ENCODE peak calls at places on chromosomes 12 and 14, in six cellular contexts. F is EH, K is H9, X is COR-L47, Y is EL, B is HTR-8/SVneo. S is an unnamed sample.

GRCh38 chr14:89198544-89199329 is 218.3 kb downstream of the FOXN3 start:
- DNase-seq in F (no peak), K (no peak), X (no peak), Y (no peak), B (no peak), S (no peak)

GRCh38 chr14:76876076-76876475 is 49.9 kb downstream of the LRRC74A start:
- DNase-seq in F (peak; percentile 78), K (peak; percentile 77), X (peak; percentile 52), Y (peak; percentile 72), B (peak; percentile 95), S (peak; percentile 61)

GRCh38 chr14:59695198-59695597 is 118.6 kb upstream of the CCDC175 start:
- DNase-seq in F (no peak), K (no peak), X (no peak), Y (no peak), B (no peak), S (no peak)

GRCh38 chr14:53539489-53540126 is 386.5 kb upstream of the DDHD1 start:
- DNase-seq in F (peak; percentile 77), K (peak; percentile 80), X (peak; percentile 33), Y (peak; percentile 79), B (peak; percentile 77), S (peak; percentile 57)

GRCh38 chr14:99951085-99951484 is 114.1 kb upstream of the EVL start:
- DNase-seq in F (no peak), K (no peak), X (no peak), Y (no peak), B (no peak), S (no peak)

GRCh38 chr14:77763316-77763715 is 2.4 kb upstream of the SNW1 start:
- DNase-seq in F (no peak), K (no peak), X (no peak), Y (no peak), B (no peak), S (no peak)

GRCh38 chr12:74953697-74954096 is 255.9 kb downstream of the KCNC2 start:
- DNase-seq in F (no peak), K (no peak), X (no peak), Y (no peak), B (no peak), S (no peak)

GRCh38 chr12:113194971-113195391 is 9.5 kb downstream of the RITA1 start:
- DNase-seq in F (peak; percentile 87), K (no peak), X (no peak), Y (peak; percentile 82), B (peak; percentile 45), S (no peak)

GRCh38 chr12:40551466-40551865 is 140.8 kb upstream of the CNTN1 start:
- DNase-seq in F (no peak), K (no peak), X (no peak), Y (no peak), B (no peak), S (no peak)

GRCh38 chr12:109732321-109733305 is 19.0 kb downstream of the FAM222A start:
- DNase-seq in F (no peak), K (peak; percentile 22), X (no peak), Y (no peak), B (no peak), S (no peak)

GRCh38 chr14:72369106-72369505 is 436.9 kb downstream of the RGS6 start:
- DNase-seq in F (no peak), K (no peak), X (no peak), Y (no peak), B (no peak), S (no peak)

GRCh38 chr14:96126339-96126770 is 78.3 kb upstream of the BDKRB2 start:
- DNase-seq in F (peak; percentile 30), K (no peak), X (no peak), Y (no peak), B (no peak), S (no peak)

GRCh38 chr14:31024577-31025334 is 693 bp upstream of the AP4S1 start:
- DNase-seq in F (peak; percentile 33), K (no peak), X (no peak), Y (peak; percentile 9), B (no peak), S (no peak)

GRCh38 chr12:78210494-78210860 is 379.8 kb downstream of the NAV3 start:
- DNase-seq in F (no peak), K (no peak), X (no peak), Y (no peak), B (no peak), S (no peak)

GRCh38 chr12:93115198-93115601 is 186.1 kb upstream of the EEA1 start:
- DNase-seq in F (peak; percentile 77), K (no peak), X (no peak), Y (no peak), B (no peak), S (no peak)

GRCh38 chr14:74619672-74620131 is 7.7 kb upstream of the LTBP2 start:
- DNase-seq in F (peak; percentile 100), K (no peak), X (no peak), Y (peak; percentile 100), B (peak; percentile 98), S (no peak)

GRCh38 chr12:98227162-98227561 is 288.2 kb upstream of the TMPO start:
- DNase-seq in F (no peak), K (no peak), X (no peak), Y (peak; percentile 12), B (no peak), S (no peak)

GRCh38 chr14:20730921-20731320 is 14.8 kb upstream of the EDDM3A start:
- DNase-seq in F (no peak), K (no peak), X (no peak), Y (no peak), B (no peak), S (no peak)

GRCh38 chr12:94545937-94546771 is 86.5 kb upstream of the CEP83 start:
- DNase-seq in F (peak; percentile 49), K (peak; percentile 78), X (peak; percentile 66), Y (peak; percentile 65), B (peak; percentile 56), S (peak; percentile 28)

GRCh38 chr12:97701901-97702300 is 239.3 kb downstream of the RMST start:
- DNase-seq in F (no peak), K (no peak), X (no peak), Y (no peak), B (no peak), S (no peak)

GRCh38 chr14:38567728-38568127 is 311.8 kb upstream of the CLEC14A start:
- DNase-seq in F (no peak), K (no peak), X (no peak), Y (no peak), B (no peak), S (no peak)

GRCh38 chr14:58297412-58297761 is 968 bp upstream of the ARID4A start:
- DNase-seq in F (peak; percentile 75), K (no peak), X (no peak), Y (no peak), B (peak; percentile 62), S (no peak)

GRCh38 chr12:116171549-116171948 is 105.9 kb downstream of the MED13L start:
- DNase-seq in F (peak; percentile 63), K (no peak), X (no peak), Y (peak; percentile 42), B (no peak), S (no peak)

GRCh38 chr12:47850153-47851084 is 30.7 kb upstream of the HDAC7 start:
- DNase-seq in F (no peak), K (peak; percentile 43), X (no peak), Y (no peak), B (no peak), S (no peak)

GRCh38 chr12:30805959-30806358 is 51.2 kb upstream of the CAPRIN2 start:
- DNase-seq in F (no peak), K (no peak), X (no peak), Y (no peak), B (no peak), S (no peak)

GRCh38 chr12:11067514-11067913 is 5.4 kb upstream of the TAS2R46 start:
- DNase-seq in F (peak; percentile 31), K (no peak), X (peak; percentile 17), Y (peak; percentile 10), B (no peak), S (no peak)